ENCODE peak calls at places on chromosome 22, in six cellular contexts. One of them, this sample, is unnamed.

GRCh38 chr22:20967697-20968201 is 694 bp downstream of the AIFM3 start:
- DNase-seq in amniotic stem cell: no peak
- DNase-seq in amygdala: no peak
- DNase-seq in HEK293T: no peak
- DNase-seq in activated CD8-positive, alpha-beta memory T cell treated with anti-CD3 and anti-CD28 coated beads for 24 hours: no peak
- DNase-seq in mesenchymal stem cell: no peak
- DNase-seq in this sample: no peak

GRCh38 chr22:16568425-16568758 is 24.2 kb downstream of the CCT8L2 start:
- DNase-seq in amniotic stem cell: no peak
- DNase-seq in amygdala: no peak
- DNase-seq in HEK293T: no peak
- DNase-seq in activated CD8-positive, alpha-beta memory T cell treated with anti-CD3 and anti-CD28 coated beads for 24 hours: no peak
- DNase-seq in mesenchymal stem cell: no peak
- DNase-seq in this sample: no peak

GRCh38 chr22:30705710-30706651 is 11.3 kb downstream of the OSBP2 start:
- DNase-seq in amniotic stem cell: no peak
- DNase-seq in amygdala: no peak
- DNase-seq in HEK293T: no peak
- DNase-seq in activated CD8-positive, alpha-beta memory T cell treated with anti-CD3 and anti-CD28 coated beads for 24 hours: no peak
- DNase-seq in mesenchymal stem cell: no peak
- DNase-seq in this sample: no peak

GRCh38 chr22:34344702-34345101 is 424.4 kb upstream of the LARGE1 start:
- DNase-seq in amniotic stem cell: no peak
- DNase-seq in amygdala: no peak
- DNase-seq in HEK293T: no peak
- DNase-seq in activated CD8-positive, alpha-beta memory T cell treated with anti-CD3 and anti-CD28 coated beads for 24 hours: no peak
- DNase-seq in mesenchymal stem cell: no peak
- DNase-seq in this sample: no peak

GRCh38 chr22:45134313-45134712 is 29.4 kb upstream of the NUP50 start:
- DNase-seq in amniotic stem cell: no peak
- DNase-seq in amygdala: no peak
- DNase-seq in HEK293T: no peak
- DNase-seq in activated CD8-positive, alpha-beta memory T cell treated with anti-CD3 and anti-CD28 coated beads for 24 hours: no peak
- DNase-seq in mesenchymal stem cell: no peak
- DNase-seq in this sample: no peak

GRCh38 chr22:46134111-46134705 is 16.1 kb upstream of the PPARA start:
- DNase-seq in amniotic stem cell: no peak
- DNase-seq in amygdala: no peak
- DNase-seq in HEK293T: no peak
- DNase-seq in activated CD8-positive, alpha-beta memory T cell treated with anti-CD3 and anti-CD28 coated beads for 24 hours: no peak
- DNase-seq in mesenchymal stem cell: no peak
- DNase-seq in this sample: no peak

GRCh38 chr22:32646476-32646875 is 155.0 kb upstream of the TIMP3 start:
- DNase-seq in amniotic stem cell: no peak
- DNase-seq in amygdala: no peak
- DNase-seq in HEK293T: no peak
- DNase-seq in activated CD8-positive, alpha-beta memory T cell treated with anti-CD3 and anti-CD28 coated beads for 24 hours: no peak
- DNase-seq in mesenchymal stem cell: no peak
- DNase-seq in this sample: no peak

GRCh38 chr22:39543095-39543494 is 10.5 kb upstream of the RPS19BP1 start:
- DNase-seq in amniotic stem cell: no peak
- DNase-seq in amygdala: no peak
- DNase-seq in HEK293T: peak
- DNase-seq in activated CD8-positive, alpha-beta memory T cell treated with anti-CD3 and anti-CD28 coated beads for 24 hours: no peak
- DNase-seq in mesenchymal stem cell: peak
- DNase-seq in this sample: no peak

GRCh38 chr22:22210375-22210774 is 34.2 kb upstream of the VPREB1 start:
- DNase-seq in amniotic stem cell: peak
- DNase-seq in amygdala: no peak
- DNase-seq in HEK293T: no peak
- DNase-seq in activated CD8-positive, alpha-beta memory T cell treated with anti-CD3 and anti-CD28 coated beads for 24 hours: peak
- DNase-seq in mesenchymal stem cell: no peak
- DNase-seq in this sample: peak

GRCh38 chr22:38523479-38523878 is 17.4 kb upstream of the DDX17 start:
- DNase-seq in amniotic stem cell: no peak
- DNase-seq in amygdala: no peak
- DNase-seq in HEK293T: no peak
- DNase-seq in activated CD8-positive, alpha-beta memory T cell treated with anti-CD3 and anti-CD28 coated beads for 24 hours: no peak
- DNase-seq in mesenchymal stem cell: no peak
- DNase-seq in this sample: no peak

GRCh38 chr22:31742115-31742514 is 7.8 kb downstream of the PRR14L start:
- DNase-seq in amniotic stem cell: no peak
- DNase-seq in amygdala: no peak
- DNase-seq in HEK293T: no peak
- DNase-seq in activated CD8-positive, alpha-beta memory T cell treated with anti-CD3 and anti-CD28 coated beads for 24 hours: no peak
- DNase-seq in mesenchymal stem cell: no peak
- DNase-seq in this sample: no peak

GRCh38 chr22:19130959-19131684 is at the start of gene TSSK2:
- DNase-seq in amniotic stem cell: no peak
- DNase-seq in amygdala: no peak
- DNase-seq in HEK293T: no peak
- DNase-seq in activated CD8-positive, alpha-beta memory T cell treated with anti-CD3 and anti-CD28 coated beads for 24 hours: no peak
- DNase-seq in mesenchymal stem cell: no peak
- DNase-seq in this sample: no peak

GRCh38 chr22:28710889-28711285 is 30.7 kb downstream of the CHEK2 start:
- DNase-seq in amniotic stem cell: no peak
- DNase-seq in amygdala: no peak
- DNase-seq in HEK293T: no peak
- DNase-seq in activated CD8-positive, alpha-beta memory T cell treated with anti-CD3 and anti-CD28 coated beads for 24 hours: no peak
- DNase-seq in mesenchymal stem cell: peak
- DNase-seq in this sample: no peak

GRCh38 chr22:45112136-45112879 is 51.4 kb upstream of the NUP50 start:
- DNase-seq in amniotic stem cell: no peak
- DNase-seq in amygdala: no peak
- DNase-seq in HEK293T: no peak
- DNase-seq in activated CD8-positive, alpha-beta memory T cell treated with anti-CD3 and anti-CD28 coated beads for 24 hours: no peak
- DNase-seq in mesenchymal stem cell: peak
- DNase-seq in this sample: peak

GRCh38 chr22:42994917-42995562 is 19.9 kb downstream of the PACSIN2 start:
- DNase-seq in amniotic stem cell: peak
- DNase-seq in amygdala: peak
- DNase-seq in HEK293T: no peak
- DNase-seq in activated CD8-positive, alpha-beta memory T cell treated with anti-CD3 and anti-CD28 coated beads for 24 hours: no peak
- DNase-seq in mesenchymal stem cell: peak
- DNase-seq in this sample: peak

GRCh38 chr22:19763141-19764049 is 2.8 kb downstream of the TBX1 start:
- DNase-seq in amniotic stem cell: no peak
- DNase-seq in amygdala: no peak
- DNase-seq in HEK293T: no peak
- DNase-seq in activated CD8-positive, alpha-beta memory T cell treated with anti-CD3 and anti-CD28 coated beads for 24 hours: no peak
- DNase-seq in mesenchymal stem cell: no peak
- DNase-seq in this sample: no peak

GRCh38 chr22:30565341-30565740 is 9.1 kb downstream of the GAL3ST1 start:
- DNase-seq in amniotic stem cell: no peak
- DNase-seq in amygdala: no peak
- DNase-seq in HEK293T: no peak
- DNase-seq in activated CD8-positive, alpha-beta memory T cell treated with anti-CD3 and anti-CD28 coated beads for 24 hours: no peak
- DNase-seq in mesenchymal stem cell: no peak
- DNase-seq in this sample: no peak

GRCh38 chr22:29002603-29003002 is 59.0 kb downstream of the C22orf31 start:
- DNase-seq in amniotic stem cell: no peak
- DNase-seq in amygdala: no peak
- DNase-seq in HEK293T: no peak
- DNase-seq in activated CD8-positive, alpha-beta memory T cell treated with anti-CD3 and anti-CD28 coated beads for 24 hours: no peak
- DNase-seq in mesenchymal stem cell: no peak
- DNase-seq in this sample: no peak

GRCh38 chr22:11066458-11067285 is 4461.3 kb upstream of the OR11H1 start:
- DNase-seq in amniotic stem cell: no peak
- DNase-seq in amygdala: no peak
- DNase-seq in HEK293T: no peak
- DNase-seq in activated CD8-positive, alpha-beta memory T cell treated with anti-CD3 and anti-CD28 coated beads for 24 hours: peak
- DNase-seq in mesenchymal stem cell: no peak
- DNase-seq in this sample: no peak

GRCh38 chr22:27876684-27877083 is 42.4 kb downstream of the PITPNB start:
- DNase-seq in amniotic stem cell: no peak
- DNase-seq in amygdala: no peak
- DNase-seq in HEK293T: no peak
- DNase-seq in activated CD8-positive, alpha-beta memory T cell treated with anti-CD3 and anti-CD28 coated beads for 24 hours: no peak
- DNase-seq in mesenchymal stem cell: peak
- DNase-seq in this sample: no peak

GRCh38 chr22:43230983-43231723 is 44.2 kb upstream of the TTLL12 start:
- DNase-seq in amniotic stem cell: no peak
- DNase-seq in amygdala: peak
- DNase-seq in HEK293T: peak
- DNase-seq in activated CD8-positive, alpha-beta memory T cell treated with anti-CD3 and anti-CD28 coated beads for 24 hours: peak
- DNase-seq in mesenchymal stem cell: peak
- DNase-seq in this sample: peak

This sample was measured in RKO.